ENCODE peak calls at places on chromosomes 1 and 21, in six cellular contexts. One of them, this sample, is unnamed.
A peak's percentile ranks its signal among the peaks of the same experiment; 100 is the strongest.

GRCh38 chr1:115978292-115978941 is 2.1 kb downstream of the SLC22A15 start:
- DNase-seq in GM12891: no peak
- DNase-seq in cardiac muscle cell: no peak
- DNase-seq in neural progenitor cell: no peak
- DNase-seq in stimulated activated CD4-positive, alpha-beta T cell treated with anti-CD3 and anti-CD28 coated beads, Interleukin-2, amount 100 ng/mL, for 48 hours: no peak
- DNase-seq in HEK293T: no peak
- DNase-seq in this sample: no peak

GRCh38 chr1:18607289-18607760 is 23.3 kb upstream of the PAX7 start:
- DNase-seq in cardiac muscle cell: no peak
- DNase-seq in stimulated activated CD4-positive, alpha-beta T cell treated with anti-CD3 and anti-CD28 coated beads, Interleukin-2, amount 100 ng/mL, for 48 hours: no peak
- DNase-seq in neural progenitor cell: no peak
- DNase-seq in HEK293T: no peak
- DNase-seq in GM12891: no peak
- DNase-seq in this sample: no peak

GRCh38 chr1:55071477-55071876 is 32.1 kb downstream of the PCSK9 start:
- DNase-seq in stimulated activated CD4-positive, alpha-beta T cell treated with anti-CD3 and anti-CD28 coated beads, Interleukin-2, amount 100 ng/mL, for 48 hours: no peak
- DNase-seq in neural progenitor cell: peak; percentile 76
- DNase-seq in GM12891: no peak
- DNase-seq in HEK293T: peak; percentile 76
- DNase-seq in cardiac muscle cell: peak; percentile 79
- DNase-seq in this sample: peak; percentile 60

GRCh38 chr21:30044447-30045064 is 104.8 kb upstream of the GRIK1 start:
- DNase-seq in stimulated activated CD4-positive, alpha-beta T cell treated with anti-CD3 and anti-CD28 coated beads, Interleukin-2, amount 100 ng/mL, for 48 hours: peak; percentile 16
- DNase-seq in neural progenitor cell: peak; percentile 31
- DNase-seq in GM12891: no peak
- DNase-seq in HEK293T: peak; percentile 12
- DNase-seq in cardiac muscle cell: peak; percentile 28
- DNase-seq in this sample: peak; percentile 53

GRCh38 chr1:55896210-55896609 is 681.0 kb upstream of the USP24 start:
- DNase-seq in stimulated activated CD4-positive, alpha-beta T cell treated with anti-CD3 and anti-CD28 coated beads, Interleukin-2, amount 100 ng/mL, for 48 hours: no peak
- DNase-seq in GM12891: no peak
- DNase-seq in neural progenitor cell: no peak
- DNase-seq in cardiac muscle cell: no peak
- DNase-seq in HEK293T: no peak
- DNase-seq in this sample: no peak

GRCh38 chr1:197614916-197615692 is 160.2 kb downstream of the DENND1B start:
- DNase-seq in HEK293T: peak; percentile 46
- DNase-seq in GM12891: no peak
- DNase-seq in cardiac muscle cell: peak; percentile 57
- DNase-seq in stimulated activated CD4-positive, alpha-beta T cell treated with anti-CD3 and anti-CD28 coated beads, Interleukin-2, amount 100 ng/mL, for 48 hours: no peak
- DNase-seq in neural progenitor cell: peak; percentile 61
- DNase-seq in this sample: peak; percentile 67

GRCh38 chr1:34985063-34985770 is at the start of gene TMEM35B:
- DNase-seq in HEK293T: peak; percentile 63
- DNase-seq in cardiac muscle cell: peak; percentile 69
- DNase-seq in neural progenitor cell: peak; percentile 72
- DNase-seq in GM12891: peak; percentile 75
- DNase-seq in stimulated activated CD4-positive, alpha-beta T cell treated with anti-CD3 and anti-CD28 coated beads, Interleukin-2, amount 100 ng/mL, for 48 hours: peak; percentile 67
- DNase-seq in this sample: peak; percentile 44

GRCh38 chr1:3430820-3431219 is 23.6 kb upstream of the ARHGEF16 start:
- DNase-seq in cardiac muscle cell: no peak
- DNase-seq in neural progenitor cell: no peak
- DNase-seq in GM12891: no peak
- DNase-seq in HEK293T: no peak
- DNase-seq in stimulated activated CD4-positive, alpha-beta T cell treated with anti-CD3 and anti-CD28 coated beads, Interleukin-2, amount 100 ng/mL, for 48 hours: no peak
- DNase-seq in this sample: no peak

GRCh38 chr1:54404939-54405880 is 984 bp downstream of the SSBP3 start:
- DNase-seq in neural progenitor cell: peak; percentile 71
- DNase-seq in cardiac muscle cell: peak; percentile 44
- DNase-seq in GM12891: no peak
- DNase-seq in HEK293T: no peak
- DNase-seq in stimulated activated CD4-positive, alpha-beta T cell treated with anti-CD3 and anti-CD28 coated beads, Interleukin-2, amount 100 ng/mL, for 48 hours: no peak
- DNase-seq in this sample: no peak

GRCh38 chr21:45593162-45594022 is 50.1 kb upstream of the PCBP3 start:
- DNase-seq in stimulated activated CD4-positive, alpha-beta T cell treated with anti-CD3 and anti-CD28 coated beads, Interleukin-2, amount 100 ng/mL, for 48 hours: no peak
- DNase-seq in GM12891: no peak
- DNase-seq in cardiac muscle cell: no peak
- DNase-seq in HEK293T: no peak
- DNase-seq in neural progenitor cell: no peak
- DNase-seq in this sample: no peak

GRCh38 chr1:66540434-66541032 is 6.6 kb downstream of the SGIP1 start:
- DNase-seq in HEK293T: no peak
- DNase-seq in GM12891: no peak
- DNase-seq in cardiac muscle cell: peak; percentile 61
- DNase-seq in neural progenitor cell: no peak
- DNase-seq in stimulated activated CD4-positive, alpha-beta T cell treated with anti-CD3 and anti-CD28 coated beads, Interleukin-2, amount 100 ng/mL, for 48 hours: no peak
- DNase-seq in this sample: no peak

GRCh38 chr1:28807986-28808385 is 4.0 kb upstream of the OPRD1 start:
- DNase-seq in cardiac muscle cell: no peak
- DNase-seq in GM12891: no peak
- DNase-seq in stimulated activated CD4-positive, alpha-beta T cell treated with anti-CD3 and anti-CD28 coated beads, Interleukin-2, amount 100 ng/mL, for 48 hours: no peak
- DNase-seq in HEK293T: no peak
- DNase-seq in neural progenitor cell: no peak
- DNase-seq in this sample: no peak

GRCh38 chr1:155057788-155058211 is 5.7 kb upstream of the EFNA4 start:
- DNase-seq in neural progenitor cell: no peak
- DNase-seq in cardiac muscle cell: no peak
- DNase-seq in GM12891: no peak
- DNase-seq in stimulated activated CD4-positive, alpha-beta T cell treated with anti-CD3 and anti-CD28 coated beads, Interleukin-2, amount 100 ng/mL, for 48 hours: no peak
- DNase-seq in HEK293T: no peak
- DNase-seq in this sample: no peak

This sample was measured in MCF 10A.